ENCODE peak calls at places on chromosomes 13 and 19, in seven cellular contexts. M is fibroblast of mammary gland, Z is transverse colon, Y is spleen, S is thoracic aorta, D is fibroblast of lung, Q is tibial artery. P is an unnamed sample.

GRCh38 chr19:21439372-21439771 is 42.4 kb downstream of the ZNF493 start:
- DNase-seq in M (no peak), Z (no peak), Y (no peak), S (no peak), D (peak), Q (no peak), P (no peak)

GRCh38 chr13:38685974-38686571 is 804 bp upstream of the FREM2 start:
- DNase-seq in M (peak), Z (no peak), Y (no peak), S (no peak), D (peak), Q (no peak), P (peak)

GRCh38 chr19:40689339-40690049 is 957 bp downstream of the NUMBL start:
- DNase-seq in M (peak), Z (no peak), Y (peak), S (no peak), D (peak), Q (peak), P (no peak)

GRCh38 chr19:46776927-46777911 is 11.2 kb downstream of the SLC1A5 start:
- DNase-seq in M (no peak), Z (no peak), Y (no peak), S (no peak), D (no peak), Q (no peak), P (no peak)

GRCh38 chr13:112842931-112843391 is 126.1 kb upstream of the MCF2L start:
- DNase-seq in M (no peak), Z (no peak), Y (peak), S (no peak), D (no peak), Q (no peak), P (no peak)

GRCh38 chr13:113121183-113121927 is 1.2 kb upstream of the F10 start:
- DNase-seq in M (no peak), Z (no peak), Y (no peak), S (no peak), D (no peak), Q (peak), P (no peak)

GRCh38 chr13:23159205-23159586 is 21.6 kb upstream of the SGCG start:
- DNase-seq in M (peak), Z (no peak), Y (no peak), S (no peak), D (peak), Q (no peak), P (peak)

GRCh38 chr13:73338389-73338788 is 279.6 kb downstream of the KLF5 start:
- DNase-seq in M (peak), Z (no peak), Y (no peak), S (no peak), D (no peak), Q (no peak), P (no peak)

GRCh38 chr19:58581227-58582141 is 8.3 kb upstream of the MZF1 start:
- DNase-seq in M (peak), Z (peak), Y (peak), S (peak), D (peak), Q (peak), P (peak)

GRCh38 chr13:49319555-49320350 is 72.0 kb downstream of the CDADC1 start:
- DNase-seq in M (no peak), Z (no peak), Y (no peak), S (no peak), D (peak), Q (no peak), P (no peak)

GRCh38 chr19:41670755-41671154 is 17.3 kb downstream of the CEACAM7 start:
- DNase-seq in M (no peak), Z (peak), Y (no peak), S (no peak), D (no peak), Q (no peak), P (no peak)

GRCh38 chr13:55007681-55008080 is 1979.1 kb downstream of the OLFM4 start:
- DNase-seq in M (no peak), Z (no peak), Y (no peak), S (no peak), D (no peak), Q (no peak), P (no peak)

GRCh38 chr19:15200575-15201364 is at the start of gene NOTCH3:
- DNase-seq in M (no peak), Z (no peak), Y (no peak), S (no peak), D (no peak), Q (no peak), P (no peak)

GRCh38 chr13:26977541-26977940 is 194.1 kb downstream of the USP12 start:
- DNase-seq in M (no peak), Z (no peak), Y (peak), S (no peak), D (no peak), Q (no peak), P (no peak)

GRCh38 chr19:39582891-39583625 is 19.3 kb upstream of the LGALS13 start:
- DNase-seq in M (no peak), Z (no peak), Y (no peak), S (no peak), D (no peak), Q (no peak), P (no peak)

GRCh38 chr19:17045907-17046502 is 19.4 kb upstream of the CPAMD8 start:
- DNase-seq in M (no peak), Z (no peak), Y (no peak), S (no peak), D (no peak), Q (no peak), P (no peak)

GRCh38 chr13:109874921-109875454 is 88.6 kb upstream of the IRS2 start:
- DNase-seq in M (peak), Z (no peak), Y (no peak), S (no peak), D (peak), Q (no peak), P (peak)

GRCh38 chr19:41353466-41354342 is at the start of gene TGFB1:
- DNase-seq in M (peak), Z (peak), Y (peak), S (peak), D (peak), Q (peak), P (peak)

GRCh38 chr13:99386495-99386894 is 79.3 kb upstream of the GPR183 start:
- DNase-seq in M (no peak), Z (no peak), Y (no peak), S (no peak), D (no peak), Q (no peak), P (no peak)

GRCh38 chr13:74153316-74153715 is 19.1 kb upstream of the KLF12 start:
- DNase-seq in M (peak), Z (no peak), Y (no peak), S (no peak), D (peak), Q (no peak), P (no peak)

GRCh38 chr13:106533101-106533939 is 2.1 kb downstream of the EFNB2 start:
- DNase-seq in M (peak), Z (peak), Y (peak), S (no peak), D (peak), Q (peak), P (peak)

GRCh38 chr13:19772306-19772705 is 10.4 kb downstream of the PSPC1 start:
- DNase-seq in M (no peak), Z (no peak), Y (no peak), S (no peak), D (no peak), Q (no peak), P (no peak)

GRCh38 chr13:35472308-35473008 is 4.0 kb downstream of the MAB21L1 start:
- DNase-seq in M (peak), Z (no peak), Y (no peak), S (no peak), D (no peak), Q (no peak), P (no peak)

GRCh38 chr13:113446488-113446854 is 6.8 kb downstream of the ADPRHL1 start:
- DNase-seq in M (no peak), Z (no peak), Y (no peak), S (no peak), D (no peak), Q (no peak), P (no peak)

GRCh38 chr13:83827338-83827737 is 54.9 kb downstream of the SLITRK1 start:
- DNase-seq in M (no peak), Z (no peak), Y (no peak), S (no peak), D (no peak), Q (no peak), P (no peak)

GRCh38 chr13:37602743-37603381 is 4.3 kb upstream of the POSTN start:
- DNase-seq in M (peak), Z (no peak), Y (no peak), S (no peak), D (peak), Q (no peak), P (peak)

GRCh38 chr19:42352216-42352892 is 26.9 kb downstream of the MEGF8 start:
- DNase-seq in M (no peak), Z (no peak), Y (no peak), S (no peak), D (no peak), Q (no peak), P (no peak)

GRCh38 chr13:71118779-71119364 is 748.1 kb downstream of the DACH1 start:
- DNase-seq in M (no peak), Z (no peak), Y (no peak), S (no peak), D (no peak), Q (no peak), P (no peak)

GRCh38 chr13:101925731-101926130 is 473.3 kb downstream of the ITGBL1 start:
- DNase-seq in M (no peak), Z (no peak), Y (no peak), S (no peak), D (no peak), Q (no peak), P (no peak)

GRCh38 chr13:31385534-31385933 is 185.8 kb downstream of the B3GLCT start:
- DNase-seq in M (no peak), Z (peak), Y (no peak), S (no peak), D (no peak), Q (no peak), P (no peak)

GRCh38 chr19:34184880-34185491 is 12.7 kb downstream of the LSM14A start:
- DNase-seq in M (peak), Z (no peak), Y (no peak), S (no peak), D (peak), Q (no peak), P (no peak)

GRCh38 chr19:15109768-15110417 is 2.7 kb downstream of the SYDE1 start:
- DNase-seq in M (no peak), Z (no peak), Y (no peak), S (no peak), D (no peak), Q (no peak), P (no peak)

GRCh38 chr19:10769533-10770491 is 51.9 kb downstream of the DNM2 start:
- DNase-seq in M (peak), Z (peak), Y (no peak), S (no peak), D (peak), Q (no peak), P (no peak)

GRCh38 chr13:45179428-45179827 is 21.4 kb downstream of the KCTD4 start:
- DNase-seq in M (peak), Z (no peak), Y (no peak), S (no peak), D (peak), Q (no peak), P (peak)

GRCh38 chr19:16978839-16979802 is 47.5 kb downstream of the CPAMD8 start:
- DNase-seq in M (no peak), Z (no peak), Y (no peak), S (no peak), D (no peak), Q (no peak), P (no peak)

DNA sequence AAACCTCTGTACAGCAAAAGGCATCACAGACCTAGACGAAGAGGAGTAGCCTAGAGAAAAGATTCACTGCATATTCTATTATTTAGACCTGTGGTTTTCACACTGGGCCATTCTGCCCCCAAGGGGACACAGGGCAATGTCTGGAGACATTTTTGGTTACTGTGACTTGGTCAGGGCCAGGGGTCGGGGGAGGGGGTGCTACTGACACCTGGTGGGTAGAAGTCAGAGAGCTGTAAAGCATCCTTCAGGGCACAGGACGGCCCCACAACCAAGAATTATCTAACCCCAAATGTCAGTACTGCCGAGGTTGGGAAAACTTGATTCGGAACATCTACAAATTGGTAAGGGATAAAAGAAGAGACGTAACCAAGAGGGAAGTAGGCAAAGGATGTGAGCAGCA is 11.3 kb downstream of the ELAVL1 start:
- DNase-seq in M (no peak), Z (no peak), Y (no peak), S (no peak), D (no peak), Q (no peak), P (no peak)
- TF ChIP-seq CTCF in M (no peak), Z (no peak), Y (no peak), S (no peak), D (no peak), Q (no peak), P (no peak)

GRCh38 chr19:44753932-44754742 is 5.6 kb downstream of the BCL3 start:
- DNase-seq in M (peak), Z (peak), Y (peak), S (peak), D (peak), Q (peak), P (no peak)
- TF ChIP-seq CTCF in M (no peak), Z (no peak), Y (no peak), S (no peak), D (no peak), Q (no peak), P (no peak)

DNA sequence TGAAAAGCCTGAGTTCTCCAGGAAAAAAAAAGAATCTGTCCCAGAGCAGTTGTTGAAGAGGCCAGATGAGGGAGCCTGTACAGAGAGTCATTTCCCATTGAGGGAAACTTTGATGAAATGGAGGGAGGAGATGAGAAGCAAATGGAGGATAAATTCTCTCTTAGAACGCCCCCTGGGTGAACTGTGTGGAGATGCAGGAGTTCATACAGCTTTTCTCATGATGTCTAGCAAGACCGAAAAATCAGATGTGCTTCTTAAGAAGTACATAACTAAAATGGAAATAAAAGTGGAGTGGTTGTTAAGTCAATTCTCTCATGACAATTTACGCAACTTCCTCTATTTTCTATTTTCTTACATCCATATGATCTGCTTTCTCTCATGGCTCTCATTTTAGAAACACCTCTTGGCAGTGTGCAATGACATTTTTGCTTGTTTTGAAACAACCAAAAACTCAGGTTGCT is 1263.1 kb downstream of the PCDH9 start:
- DNase-seq in M (peak), Z (no peak), Y (no peak), S (no peak), D (peak), Q (no peak), P (peak)
- TF ChIP-seq CTCF in M (peak), Z (no peak), Y (no peak), S (no peak), D (peak), Q (no peak), P (peak)

DNA sequence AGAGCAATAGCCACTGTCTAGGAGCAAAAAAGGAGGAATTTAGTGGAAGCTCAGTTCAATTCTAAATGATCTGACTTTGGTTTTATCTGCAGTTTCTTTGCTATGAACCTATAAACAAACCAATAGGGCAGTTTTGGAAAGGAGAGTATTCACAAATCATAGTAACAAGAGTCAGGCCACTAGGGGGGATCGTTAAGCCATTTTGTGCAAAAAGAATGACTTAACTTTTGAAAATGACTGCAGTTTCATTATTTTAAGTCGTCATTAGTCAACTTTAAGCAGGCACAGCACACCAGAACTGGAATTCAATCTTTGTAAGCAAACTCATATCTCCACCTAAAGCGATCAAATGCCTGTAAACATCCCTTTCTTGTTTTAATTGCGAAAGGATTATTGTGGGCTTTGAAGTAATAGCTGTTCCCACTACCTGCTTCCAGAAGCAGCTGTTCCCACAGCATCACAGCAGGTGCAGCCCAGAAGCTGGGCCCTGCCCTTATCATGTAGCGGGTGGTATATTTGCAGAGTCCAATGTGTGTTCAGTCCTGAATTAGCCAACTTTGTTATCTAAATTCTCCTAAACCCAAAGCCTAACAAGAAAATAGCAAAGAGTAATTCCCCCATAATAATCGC is 51.5 kb downstream of the SOX21 start:
- DNase-seq in M (peak), Z (no peak), Y (no peak), S (no peak), D (peak), Q (no peak), P (peak)
- TF ChIP-seq CTCF in M (peak), Z (no peak), Y (no peak), S (no peak), D (peak), Q (no peak), P (peak)

DNA sequence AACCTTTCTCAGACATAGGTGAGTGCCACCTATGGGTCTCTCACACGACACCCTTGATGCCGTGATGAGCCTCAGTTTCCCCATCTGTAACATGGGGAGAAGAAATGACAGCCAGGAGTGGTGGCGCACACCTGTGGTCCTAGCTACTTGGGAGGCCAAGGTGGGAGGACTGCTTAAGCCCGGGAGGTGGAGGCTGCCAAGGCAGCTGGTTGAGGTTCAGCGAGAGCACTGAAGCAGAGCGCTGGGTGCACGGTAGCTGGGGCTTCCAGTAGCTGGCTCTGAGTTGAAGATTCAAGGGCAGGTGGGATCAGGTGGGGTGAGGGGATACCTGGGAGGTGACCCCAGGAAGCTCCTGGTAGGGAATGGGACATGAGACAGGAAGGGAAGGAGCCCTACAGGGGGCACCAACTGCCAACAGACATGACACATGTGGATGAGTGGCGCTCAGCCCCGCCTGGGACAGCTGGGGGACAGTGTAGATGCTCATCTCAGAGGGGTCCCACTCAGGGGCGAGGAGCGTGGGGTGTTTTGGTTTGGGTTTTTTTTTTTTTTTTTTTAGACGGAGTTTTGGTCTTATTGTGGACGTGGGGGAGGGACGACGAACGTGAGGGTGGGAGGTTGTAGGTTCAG is 6.5 kb upstream of the SSBP4 start:
- DNase-seq in M (no peak), Z (no peak), Y (no peak), S (no peak), D (no peak), Q (no peak), P (no peak)
- TF ChIP-seq CTCF in M (no peak), Z (no peak), Y (no peak), S (no peak), D (no peak), Q (no peak), P (no peak)

GRCh38 chr19:18543814-18544475 is 572 bp upstream of the FKBP8 start:
- DNase-seq in M (peak), Z (peak), Y (peak), S (no peak), D (peak), Q (no peak), P (no peak)
- TF ChIP-seq CTCF in M (no peak), Z (no peak), Y (no peak), S (no peak), D (no peak), Q (no peak), P (no peak)

DNA sequence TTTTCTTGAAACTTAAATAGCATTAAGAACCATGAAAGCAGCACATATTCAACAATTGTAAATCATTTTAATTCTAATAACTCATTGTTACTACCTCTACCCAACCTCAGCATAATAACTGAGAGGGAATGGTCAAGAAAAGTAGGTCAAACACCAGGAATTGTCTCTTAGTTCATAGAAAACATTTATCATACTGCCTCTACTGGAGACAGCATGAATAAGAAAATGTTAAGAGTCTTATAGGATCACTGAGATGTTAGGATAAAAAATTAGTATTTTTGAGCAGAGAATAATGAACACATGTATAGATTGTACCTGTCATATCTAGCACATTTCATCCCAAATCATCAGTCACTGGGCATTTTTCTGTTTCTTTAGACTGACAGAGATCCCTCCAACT is 515.3 kb downstream of the PCDH9 start:
- DNase-seq in M (no peak), Z (no peak), Y (no peak), S (no peak), D (no peak), Q (no peak), P (no peak)
- TF ChIP-seq CTCF in M (peak), Z (peak), Y (no peak), S (no peak), D (peak), Q (no peak), P (no peak)

DNA sequence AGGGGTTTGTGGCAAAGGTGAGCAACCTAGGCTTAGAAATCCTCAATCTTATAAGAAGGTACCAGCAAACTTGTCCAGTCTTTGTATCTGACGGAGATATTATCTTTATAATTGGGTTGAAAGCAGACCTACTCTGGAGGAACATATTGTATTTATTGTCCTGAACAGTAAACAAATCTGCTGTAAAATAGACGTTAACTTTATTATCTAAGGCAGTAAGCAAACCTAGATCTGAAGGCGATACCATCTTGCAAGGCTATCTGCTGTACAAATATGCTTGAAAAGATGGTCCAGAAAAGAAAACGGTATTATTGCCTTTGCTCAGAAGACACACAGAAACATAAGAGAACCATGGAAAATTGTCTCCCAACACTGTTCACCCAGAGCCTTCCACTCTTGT is 3.8 kb upstream of the KLK2 start:
- DNase-seq in M (no peak), Z (no peak), Y (no peak), S (no peak), D (no peak), Q (no peak), P (no peak)
- TF ChIP-seq CTCF in M (no peak), Z (no peak), Y (no peak), S (no peak), D (no peak), Q (no peak), P (no peak)

P was measured in astrocyte of the cerebellum.